ENCODE peak calls at places on chromosomes 6 and 20, in five cellular contexts. P is neuronal stem cell, B is H9, T is mesenchymal stem cell, I is H1. R is an unnamed sample.
A peak's percentile ranks its signal among the peaks of the same experiment; 100 is the strongest.

GRCh38 chr6:69796081-69796626 is 656 bp downstream of the LMBRD1 start:
- DNase-seq in P (no peak), B (peak; percentile 77), T (peak; percentile 56), I (no peak), R (peak; percentile 91)

GRCh38 chr6:134415681-134416080 is 97.8 kb upstream of the SGK1 start:
- DNase-seq in P (no peak), B (no peak), T (no peak), I (no peak), R (no peak)

GRCh38 chr6:41939848-41940758 is 1.5 kb downstream of the CCND3 start:
- DNase-seq in P (no peak), B (peak; percentile 54), T (peak; percentile 64), I (peak; percentile 63), R (peak; percentile 35)

GRCh38 chr6:16723833-16724232 is 37.4 kb downstream of the ATXN1 start:
- DNase-seq in P (no peak), B (peak; percentile 58), T (peak; percentile 95), I (no peak), R (peak; percentile 89)

GRCh38 chr6:45697605-45698004 is 318.1 kb downstream of the CLIC5 start:
- DNase-seq in P (peak; percentile 18), B (no peak), T (peak; percentile 96), I (no peak), R (no peak)

GRCh38 chr6:36226648-36227047 is 30.1 kb downstream of the BRPF3 start:
- DNase-seq in P (no peak), B (no peak), T (no peak), I (no peak), R (no peak)

GRCh38 chr6:44128020-44128917 is 915 bp downstream of the TMEM63B start:
- DNase-seq in P (no peak), B (peak; percentile 48), T (peak; percentile 57), I (peak; percentile 70), R (no peak)

GRCh38 chr6:167094436-167094819 is 28.5 kb upstream of the CCR6 start:
- DNase-seq in P (no peak), B (no peak), T (no peak), I (no peak), R (peak; percentile 52)

GRCh38 chr6:7773322-7773721 is 47.4 kb downstream of the BMP6 start:
- DNase-seq in P (no peak), B (no peak), T (no peak), I (no peak), R (no peak)

GRCh38 chr6:25229671-25230321 is 49.4 kb upstream of the CARMIL1 start:
- DNase-seq in P (no peak), B (no peak), T (peak; percentile 48), I (no peak), R (no peak)

GRCh38 chr6:75204222-75204958 is 1.5 kb downstream of the COL12A1 start:
- DNase-seq in P (peak; percentile 61), B (peak; percentile 79), T (peak; percentile 95), I (peak; percentile 75), R (peak; percentile 87)

GRCh38 chr6:2935566-2936291 is 32.6 kb upstream of the SERPINB9 start:
- DNase-seq in P (no peak), B (peak; percentile 60), T (no peak), I (peak; percentile 52), R (no peak)

GRCh38 chr6:42251911-42252637 is 34.4 kb upstream of the MRPS10 start:
- DNase-seq in P (no peak), B (no peak), T (peak; percentile 33), I (no peak), R (no peak)

GRCh38 chr6:152318278-152318677 is 318.9 kb downstream of the SYNE1 start:
- DNase-seq in P (no peak), B (no peak), T (peak; percentile 25), I (no peak), R (no peak)

GRCh38 chr6:152323376-152323775 is 313.8 kb downstream of the SYNE1 start:
- DNase-seq in P (no peak), B (no peak), T (no peak), I (no peak), R (no peak)
- H3K4me2 ChIP-seq in P (peak overlapping the region; percentile 13), B (no peak overlapping the region), T (no peak overlapping the region), I (no peak overlapping the region), R (no peak overlapping the region)

DNA sequence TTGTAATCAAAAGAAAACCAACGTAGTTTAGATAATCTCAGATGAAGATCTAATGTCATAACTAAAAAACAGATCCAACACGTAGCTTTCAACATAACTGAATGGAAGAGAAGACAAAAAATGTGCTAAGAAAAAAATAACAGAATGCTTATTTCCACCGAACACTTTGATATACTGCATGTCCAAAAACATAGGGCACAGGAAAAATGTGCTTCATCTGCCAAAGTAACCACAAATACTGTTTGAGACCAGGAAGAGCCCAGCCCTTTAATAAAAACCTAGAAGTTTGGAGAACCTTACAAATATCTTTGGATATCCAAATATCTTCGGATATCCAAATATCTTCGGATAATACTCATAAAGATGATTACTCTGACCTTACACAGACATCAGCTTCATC is 19.8 kb downstream of the LAMA4 start:
- DNase-seq in P (no peak), B (no peak), T (no peak), I (no peak), R (no peak)
- H3K4me1 ChIP-seq in P (peaks cover 5% of the 10 kb centered on the region), B (no peaks in the 10 kb centered on the region), T (no peaks in the 10 kb centered on the region), I (no peaks in the 10 kb centered on the region), R (no peaks in the 10 kb centered on the region)

DNA sequence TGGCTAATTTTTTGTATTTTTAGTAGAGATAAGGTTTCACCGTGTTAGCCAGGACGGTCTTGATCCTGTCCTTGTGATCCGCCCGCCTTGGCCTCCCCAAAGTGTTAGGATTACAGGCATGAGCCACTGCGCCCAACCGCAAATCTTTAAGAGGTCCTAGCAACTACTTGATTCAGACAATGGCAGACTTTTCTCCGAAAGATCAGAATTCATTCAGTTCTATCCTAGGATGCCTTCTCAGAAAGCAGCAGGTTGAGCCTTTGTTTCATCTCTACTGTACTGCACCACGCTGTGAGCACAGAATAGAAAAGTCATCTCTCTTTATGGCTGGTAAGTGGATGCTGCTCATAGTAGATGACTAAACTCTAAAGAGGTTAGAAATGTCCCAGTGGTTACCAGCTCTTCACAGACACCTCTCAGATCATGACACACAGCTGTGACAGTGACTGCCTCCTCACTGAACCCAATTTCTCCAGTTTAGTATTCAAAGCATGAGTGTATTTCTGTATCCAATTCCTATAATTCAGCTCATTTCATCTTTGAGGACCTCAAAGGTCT is 6.0 kb upstream of the HSF2 start:
- DNase-seq in P (no peak), B (no peak), T (no peak), I (no peak), R (no peak)
- H2BK12ac ChIP-seq in P (no peak overlapping the region), B (no peak overlapping the region), T (no peak overlapping the region), I (no peak overlapping the region), R (no peak overlapping the region)

GRCh38 chr6:144190593-144190992 is 40.3 kb downstream of the STX11 start:
- DNase-seq in P (no peak), B (no peak), T (peak; percentile 68), I (no peak), R (peak; percentile 64)

GRCh38 chr6:144194293-144194828 is 44.0 kb downstream of the STX11 start:
- DNase-seq in P (no peak), B (peak; percentile 41), T (no peak), I (no peak), R (no peak)

GRCh38 chr6:144190051-144190450 is 39.7 kb downstream of the STX11 start:
- DNase-seq in P (no peak), B (no peak), T (no peak), I (no peak), R (peak; percentile 91)

GRCh38 chr6:144197919-144198318 is 47.6 kb downstream of the STX11 start:
- DNase-seq in P (no peak), B (no peak), T (no peak), I (no peak), R (peak; percentile 91)

DNA sequence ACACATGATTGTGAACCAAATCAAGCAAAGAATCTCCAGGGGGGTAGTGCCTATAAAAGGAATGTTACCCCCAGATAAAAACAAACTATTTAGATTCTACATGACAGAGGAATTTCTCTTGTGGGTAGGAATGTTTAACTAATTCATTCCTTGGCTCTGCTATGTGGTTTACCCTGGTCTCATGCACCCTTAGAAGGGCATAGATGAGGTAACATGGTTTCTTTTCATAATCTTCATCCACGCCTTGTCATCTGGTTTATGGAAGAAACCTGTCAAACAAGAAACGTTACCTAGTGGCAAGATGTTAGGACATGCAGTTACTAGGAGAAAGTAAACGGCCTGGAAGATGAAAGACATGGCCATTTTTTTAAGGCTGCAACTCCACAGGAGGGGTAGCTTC is 45.4 kb downstream of the STX11 start:
- DNase-seq in P (no peak), B (no peak), T (peak; percentile 74), I (no peak), R (peak; percentile 43)
- H3K4me2 ChIP-seq in P (no peak overlapping the region), B (no peak overlapping the region), T (no peak overlapping the region), I (no peak overlapping the region), R (peak overlapping the region; percentile 16)

GRCh38 chr20:62732766-62733165 is 24.1 kb downstream of the NTSR1 start:
- DNase-seq in P (no peak), B (no peak), T (no peak), I (no peak), R (peak; percentile 57)

GRCh38 chr20:62733250-62733842 is 24.7 kb downstream of the NTSR1 start:
- DNase-seq in P (no peak), B (no peak), T (no peak), I (no peak), R (no peak)

GRCh38 chr20:62730481-62730880 is 21.8 kb downstream of the NTSR1 start:
- DNase-seq in P (no peak), B (no peak), T (no peak), I (no peak), R (no peak)

GRCh38 chr20:62733891-62734290 is 25.3 kb downstream of the NTSR1 start:
- DNase-seq in P (no peak), B (no peak), T (no peak), I (no peak), R (no peak)

DNA sequence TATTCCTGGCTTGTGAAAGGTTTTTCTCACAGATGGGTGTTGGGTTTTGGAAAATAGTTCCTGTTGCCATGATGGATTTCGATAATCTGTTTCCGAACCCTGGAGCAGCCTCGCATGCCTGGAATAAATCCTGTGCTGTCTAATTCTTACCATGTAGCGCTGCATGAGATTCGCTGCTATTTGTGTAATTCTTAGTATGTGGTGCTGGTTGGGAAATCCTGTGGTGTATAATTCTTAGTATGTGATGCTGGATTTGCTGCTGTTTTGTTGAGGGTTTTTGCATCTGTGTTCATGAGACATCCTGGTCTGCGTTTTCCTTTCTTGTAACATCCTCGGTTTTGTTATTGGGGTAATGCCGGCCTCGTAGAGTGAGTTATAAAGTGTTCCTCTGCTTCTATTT is 23.7 kb downstream of the NTSR1 start:
- DNase-seq in P (no peak), B (no peak), T (no peak), I (no peak), R (peak; percentile 79)
- H3K4me1 ChIP-seq in P (no peaks in the 10 kb centered on the region), B (no peaks in the 10 kb centered on the region), T (peaks cover 4% of the 10 kb centered on the region), I (no peaks in the 10 kb centered on the region), R (no peaks in the 10 kb centered on the region)

DNA sequence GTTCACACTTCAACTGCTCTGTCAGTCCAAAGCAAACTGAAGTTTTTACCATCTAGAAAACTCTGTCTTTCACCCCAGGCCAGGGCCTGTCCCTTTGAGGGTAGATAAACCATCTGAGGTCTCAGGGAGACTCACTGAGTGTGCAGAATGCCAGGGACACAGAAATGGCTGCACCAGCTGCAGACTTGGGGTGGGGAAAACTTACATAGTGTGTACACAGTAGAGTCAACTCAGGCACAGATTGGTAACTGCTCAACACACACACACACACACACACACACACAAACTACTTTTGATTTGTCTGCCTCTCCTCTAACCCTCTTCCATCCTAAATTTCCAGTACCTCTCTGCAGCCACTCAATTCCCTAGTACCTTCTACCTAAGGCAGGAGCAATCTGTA is 374.9 kb upstream of the JAG1 start:
- DNase-seq in P (no peak), B (no peak), T (no peak), I (no peak), R (no peak)
- H2BK12ac ChIP-seq in P (no peak overlapping the region), B (no peak overlapping the region), T (no peak overlapping the region), I (no peak overlapping the region), R (no peak overlapping the region)